ENCODE peak calls at places on chromosomes 4 and X, in eight cellular contexts. One of them, this sample, is unnamed.

GRCh38 chr4:169621754-169622481 is 1.5 kb downstream of the CLCN3 start:
- DNase-seq in stimulated activated naive CD8-positive, alpha-beta T cell treated with anti-CD3 and anti-CD28 coated beads, Interleukin-15, Interleukin-2, amounts not matched to agents 100 U/mL and 50 U/mL, for 24 hours: peak
- DNase-seq in EL: peak
- DNase-seq in EH: peak
- DNase-seq in GM03348: no peak
- DNase-seq in M059J: peak
- DNase-seq in activated CD4-positive, alpha-beta T cell treated with anti-CD3 and anti-CD28 coated beads, Interleukin-2, amount 50 U/mL, for 24 hours: no peak
- DNase-seq in stimulated activated CD8-positive, alpha-beta memory T cell treated with anti-CD3 and anti-CD28 coated beads, Interleukin-15, amount 100 ng/mL, for 1 hour: no peak
- DNase-seq in this sample: peak

GRCh38 chr4:183402771-183403170 is 41.7 kb upstream of the CDKN2AIP start:
- DNase-seq in activated CD4-positive, alpha-beta T cell treated with anti-CD3 and anti-CD28 coated beads, Interleukin-2, amount 50 U/mL, for 24 hours: no peak
- DNase-seq in EH: peak
- DNase-seq in stimulated activated CD8-positive, alpha-beta memory T cell treated with anti-CD3 and anti-CD28 coated beads, Interleukin-15, amount 100 ng/mL, for 1 hour: no peak
- DNase-seq in stimulated activated naive CD8-positive, alpha-beta T cell treated with anti-CD3 and anti-CD28 coated beads, Interleukin-15, Interleukin-2, amounts not matched to agents 100 U/mL and 50 U/mL, for 24 hours: peak
- DNase-seq in EL: peak
- DNase-seq in GM03348: no peak
- DNase-seq in M059J: peak
- DNase-seq in this sample: peak

GRCh38 chrX:20620301-20620700 is 353.6 kb upstream of the RPS6KA3 start:
- DNase-seq in stimulated activated CD8-positive, alpha-beta memory T cell treated with anti-CD3 and anti-CD28 coated beads, Interleukin-15, amount 100 ng/mL, for 1 hour: no peak
- DNase-seq in M059J: peak
- DNase-seq in activated CD4-positive, alpha-beta T cell treated with anti-CD3 and anti-CD28 coated beads, Interleukin-2, amount 50 U/mL, for 24 hours: no peak
- DNase-seq in GM03348: peak
- DNase-seq in EL: peak
- DNase-seq in EH: peak
- DNase-seq in stimulated activated naive CD8-positive, alpha-beta T cell treated with anti-CD3 and anti-CD28 coated beads, Interleukin-15, Interleukin-2, amounts not matched to agents 100 U/mL and 50 U/mL, for 24 hours: no peak
- DNase-seq in this sample: peak

GRCh38 chrX:96846841-96847240 is 36.9 kb upstream of the RPA4 start:
- DNase-seq in activated CD4-positive, alpha-beta T cell treated with anti-CD3 and anti-CD28 coated beads, Interleukin-2, amount 50 U/mL, for 24 hours: no peak
- DNase-seq in stimulated activated CD8-positive, alpha-beta memory T cell treated with anti-CD3 and anti-CD28 coated beads, Interleukin-15, amount 100 ng/mL, for 1 hour: no peak
- DNase-seq in M059J: no peak
- DNase-seq in EL: no peak
- DNase-seq in GM03348: no peak
- DNase-seq in stimulated activated naive CD8-positive, alpha-beta T cell treated with anti-CD3 and anti-CD28 coated beads, Interleukin-15, Interleukin-2, amounts not matched to agents 100 U/mL and 50 U/mL, for 24 hours: no peak
- DNase-seq in EH: no peak
- DNase-seq in this sample: no peak

GRCh38 chr4:145047151-145047550 is 50.8 kb downstream of the ANAPC10 start:
- DNase-seq in EH: no peak
- DNase-seq in GM03348: no peak
- DNase-seq in M059J: no peak
- DNase-seq in EL: no peak
- DNase-seq in stimulated activated naive CD8-positive, alpha-beta T cell treated with anti-CD3 and anti-CD28 coated beads, Interleukin-15, Interleukin-2, amounts not matched to agents 100 U/mL and 50 U/mL, for 24 hours: no peak
- DNase-seq in stimulated activated CD8-positive, alpha-beta memory T cell treated with anti-CD3 and anti-CD28 coated beads, Interleukin-15, amount 100 ng/mL, for 1 hour: no peak
- DNase-seq in activated CD4-positive, alpha-beta T cell treated with anti-CD3 and anti-CD28 coated beads, Interleukin-2, amount 50 U/mL, for 24 hours: no peak
- DNase-seq in this sample: peak

GRCh38 chr4:139934336-139934735 is 219.6 kb downstream of the MAML3 start:
- DNase-seq in EH: peak
- DNase-seq in activated CD4-positive, alpha-beta T cell treated with anti-CD3 and anti-CD28 coated beads, Interleukin-2, amount 50 U/mL, for 24 hours: no peak
- DNase-seq in GM03348: peak
- DNase-seq in EL: peak
- DNase-seq in stimulated activated naive CD8-positive, alpha-beta T cell treated with anti-CD3 and anti-CD28 coated beads, Interleukin-15, Interleukin-2, amounts not matched to agents 100 U/mL and 50 U/mL, for 24 hours: no peak
- DNase-seq in stimulated activated CD8-positive, alpha-beta memory T cell treated with anti-CD3 and anti-CD28 coated beads, Interleukin-15, amount 100 ng/mL, for 1 hour: no peak
- DNase-seq in M059J: no peak
- DNase-seq in this sample: no peak

GRCh38 chr4:152079543-152080293 is 318.9 kb upstream of the GATB start:
- DNase-seq in activated CD4-positive, alpha-beta T cell treated with anti-CD3 and anti-CD28 coated beads, Interleukin-2, amount 50 U/mL, for 24 hours: no peak
- DNase-seq in stimulated activated CD8-positive, alpha-beta memory T cell treated with anti-CD3 and anti-CD28 coated beads, Interleukin-15, amount 100 ng/mL, for 1 hour: no peak
- DNase-seq in stimulated activated naive CD8-positive, alpha-beta T cell treated with anti-CD3 and anti-CD28 coated beads, Interleukin-15, Interleukin-2, amounts not matched to agents 100 U/mL and 50 U/mL, for 24 hours: no peak
- DNase-seq in GM03348: no peak
- DNase-seq in M059J: no peak
- DNase-seq in EL: no peak
- DNase-seq in EH: no peak
- DNase-seq in this sample: no peak

GRCh38 chrX:18899796-18900380 is 84.0 kb downstream of the PHKA2 start:
- DNase-seq in M059J: peak
- DNase-seq in stimulated activated CD8-positive, alpha-beta memory T cell treated with anti-CD3 and anti-CD28 coated beads, Interleukin-15, amount 100 ng/mL, for 1 hour: no peak
- DNase-seq in stimulated activated naive CD8-positive, alpha-beta T cell treated with anti-CD3 and anti-CD28 coated beads, Interleukin-15, Interleukin-2, amounts not matched to agents 100 U/mL and 50 U/mL, for 24 hours: no peak
- DNase-seq in EH: peak
- DNase-seq in GM03348: no peak
- DNase-seq in activated CD4-positive, alpha-beta T cell treated with anti-CD3 and anti-CD28 coated beads, Interleukin-2, amount 50 U/mL, for 24 hours: no peak
- DNase-seq in EL: no peak
- DNase-seq in this sample: no peak

GRCh38 chrX:143934542-143934941 is 50.7 kb downstream of the UBE2NL start:
- DNase-seq in M059J: no peak
- DNase-seq in GM03348: no peak
- DNase-seq in stimulated activated CD8-positive, alpha-beta memory T cell treated with anti-CD3 and anti-CD28 coated beads, Interleukin-15, amount 100 ng/mL, for 1 hour: no peak
- DNase-seq in stimulated activated naive CD8-positive, alpha-beta T cell treated with anti-CD3 and anti-CD28 coated beads, Interleukin-15, Interleukin-2, amounts not matched to agents 100 U/mL and 50 U/mL, for 24 hours: no peak
- DNase-seq in activated CD4-positive, alpha-beta T cell treated with anti-CD3 and anti-CD28 coated beads, Interleukin-2, amount 50 U/mL, for 24 hours: no peak
- DNase-seq in EH: no peak
- DNase-seq in EL: no peak
- DNase-seq in this sample: no peak

GRCh38 chr4:27267435-27268355 is 407.1 kb downstream of the STIM2 start:
- DNase-seq in M059J: no peak
- DNase-seq in EH: no peak
- DNase-seq in stimulated activated CD8-positive, alpha-beta memory T cell treated with anti-CD3 and anti-CD28 coated beads, Interleukin-15, amount 100 ng/mL, for 1 hour: no peak
- DNase-seq in activated CD4-positive, alpha-beta T cell treated with anti-CD3 and anti-CD28 coated beads, Interleukin-2, amount 50 U/mL, for 24 hours: no peak
- DNase-seq in stimulated activated naive CD8-positive, alpha-beta T cell treated with anti-CD3 and anti-CD28 coated beads, Interleukin-15, Interleukin-2, amounts not matched to agents 100 U/mL and 50 U/mL, for 24 hours: no peak
- DNase-seq in EL: no peak
- DNase-seq in GM03348: no peak
- DNase-seq in this sample: no peak

GRCh38 chr4:154124539-154125255 is 335.8 kb upstream of the SFRP2 start:
- DNase-seq in stimulated activated naive CD8-positive, alpha-beta T cell treated with anti-CD3 and anti-CD28 coated beads, Interleukin-15, Interleukin-2, amounts not matched to agents 100 U/mL and 50 U/mL, for 24 hours: no peak
- DNase-seq in activated CD4-positive, alpha-beta T cell treated with anti-CD3 and anti-CD28 coated beads, Interleukin-2, amount 50 U/mL, for 24 hours: no peak
- DNase-seq in EL: peak
- DNase-seq in GM03348: peak
- DNase-seq in stimulated activated CD8-positive, alpha-beta memory T cell treated with anti-CD3 and anti-CD28 coated beads, Interleukin-15, amount 100 ng/mL, for 1 hour: no peak
- DNase-seq in M059J: peak
- DNase-seq in EH: peak
- DNase-seq in this sample: peak

GRCh38 chrX:67104982-67105757 is 438.7 kb upstream of the AR start:
- DNase-seq in stimulated activated naive CD8-positive, alpha-beta T cell treated with anti-CD3 and anti-CD28 coated beads, Interleukin-15, Interleukin-2, amounts not matched to agents 100 U/mL and 50 U/mL, for 24 hours: no peak
- DNase-seq in EL: no peak
- DNase-seq in M059J: no peak
- DNase-seq in activated CD4-positive, alpha-beta T cell treated with anti-CD3 and anti-CD28 coated beads, Interleukin-2, amount 50 U/mL, for 24 hours: no peak
- DNase-seq in GM03348: no peak
- DNase-seq in stimulated activated CD8-positive, alpha-beta memory T cell treated with anti-CD3 and anti-CD28 coated beads, Interleukin-15, amount 100 ng/mL, for 1 hour: no peak
- DNase-seq in EH: no peak
- DNase-seq in this sample: no peak

GRCh38 chr4:13888112-13888511 is 260.6 kb upstream of the BOD1L1 start:
- DNase-seq in GM03348: peak
- DNase-seq in stimulated activated CD8-positive, alpha-beta memory T cell treated with anti-CD3 and anti-CD28 coated beads, Interleukin-15, amount 100 ng/mL, for 1 hour: no peak
- DNase-seq in EH: peak
- DNase-seq in stimulated activated naive CD8-positive, alpha-beta T cell treated with anti-CD3 and anti-CD28 coated beads, Interleukin-15, Interleukin-2, amounts not matched to agents 100 U/mL and 50 U/mL, for 24 hours: no peak
- DNase-seq in EL: peak
- DNase-seq in activated CD4-positive, alpha-beta T cell treated with anti-CD3 and anti-CD28 coated beads, Interleukin-2, amount 50 U/mL, for 24 hours: no peak
- DNase-seq in M059J: peak
- DNase-seq in this sample: peak